ENCODE peak calls at places on chromosomes 2 and 18, in six cellular contexts. L is colonic mucosa, V is tibial artery, C is body of pancreas, T is mammary epithelial cell, J is HepG2. A is an unnamed sample.

GRCh38 chr2:202687276-202687675 is 52.5 kb downstream of the FAM117B start:
- DNase-seq in L (no peak), V (no peak), C (no peak), T (no peak), J (peak; percentile 71), A (no peak)

GRCh38 chr2:62713837-62714236 is 8.3 kb downstream of the EHBP1 start:
- DNase-seq in L (no peak), V (no peak), C (no peak), T (no peak), J (peak; percentile 22), A (no peak)

GRCh38 chr2:26333286-26333685 is 12.7 kb upstream of the SELENOI start:
- DNase-seq in L (no peak), V (no peak), C (no peak), T (no peak), J (peak; percentile 85), A (no peak)

GRCh38 chr2:222280795-222281194 is 18.0 kb downstream of the PAX3 start:
- DNase-seq in L (no peak), V (no peak), C (no peak), T (no peak), J (no peak), A (no peak)

GRCh38 chr2:61363580-61363979 is 107.3 kb downstream of the USP34 start:
- DNase-seq in L (no peak), V (no peak), C (no peak), T (no peak), J (no peak), A (no peak)

GRCh38 chr2:235500761-235501662 is 7.2 kb downstream of the AGAP1 start:
- DNase-seq in L (no peak), V (no peak), C (no peak), T (peak; percentile 37), J (no peak), A (no peak)

GRCh38 chr2:181680055-181680936 is at the start of gene NEUROD1:
- DNase-seq in L (no peak), V (no peak), C (no peak), T (no peak), J (no peak), A (no peak)

GRCh38 chr18:67269206-67269605 is 247.3 kb downstream of the DSEL start:
- DNase-seq in L (no peak), V (no peak), C (no peak), T (no peak), J (no peak), A (no peak)

GRCh38 chr2:197286805-197287595 is 23.6 kb downstream of the ANKRD44 start:
- DNase-seq in L (peak; percentile 41), V (no peak), C (peak; percentile 19), T (peak; percentile 89), J (peak; percentile 30), A (peak; percentile 78)

GRCh38 chr2:10073706-10074105 is 6.5 kb downstream of the CYS1 start:
- DNase-seq in L (no peak), V (no peak), C (no peak), T (no peak), J (no peak), A (no peak)

GRCh38 chr2:61018798-61019197 is 743 bp upstream of the PUS10 start:
- DNase-seq in L (no peak), V (no peak), C (no peak), T (no peak), J (no peak), A (no peak)

GRCh38 chr2:215430528-215431187 is 5.2 kb downstream of the FN1 start:
- DNase-seq in L (no peak), V (no peak), C (no peak), T (no peak), J (no peak), A (no peak)

GRCh38 chr2:65566617-65567016 is 134.2 kb upstream of the SPRED2 start:
- DNase-seq in L (no peak), V (no peak), C (no peak), T (peak; percentile 88), J (no peak), A (no peak)

GRCh38 chr2:80326214-80326613 is 21.7 kb upstream of the LRRTM1 start:
- DNase-seq in L (no peak), V (no peak), C (no peak), T (no peak), J (peak; percentile 18), A (no peak)

GRCh38 chr2:15485949-15486348 is 75.2 kb downstream of the NBAS start:
- DNase-seq in L (no peak), V (no peak), C (no peak), T (no peak), J (peak; percentile 31), A (no peak)

GRCh38 chr2:112880081-112880531 is 30.9 kb upstream of the IL37 start:
- DNase-seq in L (no peak), V (no peak), C (no peak), T (peak; percentile 84), J (no peak), A (peak; percentile 23)

GRCh38 chr2:19235308-19235707 is 123.1 kb downstream of the OSR1 start:
- DNase-seq in L (no peak), V (no peak), C (no peak), T (peak; percentile 90), J (no peak), A (peak; percentile 61)

GRCh38 chr2:233428438-233428837 is 74.1 kb downstream of the DGKD start:
- DNase-seq in L (no peak), V (no peak), C (no peak), T (no peak), J (no peak), A (no peak)

GRCh38 chr2:203670939-203671338 is 35.5 kb upstream of the CD28 start:
- DNase-seq in L (no peak), V (no peak), C (no peak), T (peak; percentile 31), J (no peak), A (no peak)

GRCh38 chr18:76494181-76494540 is 881 bp downstream of the ZNF516 start:
- DNase-seq in L (peak; percentile 65), V (no peak), C (peak; percentile 43), T (peak; percentile 19), J (peak; percentile 18), A (no peak)

GRCh38 chr2:232836934-232837333 is 33.1 kb upstream of the SNORC start:
- DNase-seq in L (no peak), V (no peak), C (no peak), T (no peak), J (no peak), A (no peak)

GRCh38 chr2:1838426-1838825 is 94.1 kb upstream of the PXDN start:
- DNase-seq in L (no peak), V (peak; percentile 23), C (no peak), T (no peak), J (no peak), A (no peak)

GRCh38 chr2:165758276-165758675 is 35.8 kb downstream of the GALNT3 start:
- DNase-seq in L (no peak), V (no peak), C (no peak), T (no peak), J (no peak), A (no peak)

GRCh38 chr18:5197032-5197434 is at the start of gene AKAIN1:
- DNase-seq in L (no peak), V (no peak), C (peak; percentile 29), T (peak; percentile 14), J (peak; percentile 1), A (no peak)

GRCh38 chr18:48545690-48546365 is 7.0 kb downstream of the CTIF start:
- DNase-seq in L (no peak), V (peak; percentile 83), C (no peak), T (peak; percentile 79), J (no peak), A (no peak)

GRCh38 chr18:8381801-8382459 is 227.3 kb upstream of the RAB12 start:
- DNase-seq in L (no peak), V (no peak), C (no peak), T (no peak), J (no peak), A (no peak)
- TF ChIP-seq CTCF in L (no peak), V (no peak), C (no peak), T (no peak), J (no peak), A (no peak)

DNA sequence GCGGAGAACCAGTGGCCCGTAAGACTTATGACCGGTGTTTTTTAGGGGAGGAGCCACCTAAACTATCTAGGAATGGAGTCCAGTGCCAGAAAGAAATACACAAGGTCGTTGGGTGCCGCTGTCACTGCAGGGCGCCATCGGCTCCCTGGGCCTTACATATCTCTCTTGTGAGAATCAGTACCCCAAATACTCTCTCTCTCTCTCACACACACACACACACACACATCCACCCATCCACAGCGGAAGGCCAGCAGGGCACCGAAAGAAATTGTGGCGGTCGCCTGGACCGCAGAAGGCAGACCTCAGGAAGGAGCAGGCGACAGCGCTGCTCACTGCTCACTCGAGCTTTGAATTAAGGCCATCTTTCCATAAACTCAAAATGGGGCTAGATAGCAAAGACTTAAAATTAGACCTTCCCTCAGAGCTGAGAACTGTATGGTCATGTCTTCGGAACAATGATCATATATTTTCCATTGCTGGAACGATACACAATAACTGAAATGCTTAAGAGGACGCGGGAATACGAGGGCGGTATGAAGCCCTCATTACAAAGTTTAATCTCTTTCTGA is 10.3 kb downstream of the NR4A2 start:
- DNase-seq in L (peak; percentile 60), V (no peak), C (no peak), T (no peak), J (no peak), A (no peak)
- H3K27me3 ChIP-seq in L (no peaks in the 10 kb centered on the region), V (no peaks in the 10 kb centered on the region), C (no peaks in the 10 kb centered on the region), T (peaks cover 6% of the 10 kb centered on the region), J (peaks cover 1% of the 10 kb centered on the region), A (peaks cover 25% of the 10 kb centered on the region)

GRCh38 chr18:50751947-50752346 is 67.9 kb downstream of the MRO start:
- DNase-seq in L (no peak), V (no peak), C (no peak), T (no peak), J (no peak), A (no peak)

GRCh38 chr18:50751490-50751889 is 68.3 kb downstream of the MRO start:
- DNase-seq in L (no peak), V (no peak), C (no peak), T (no peak), J (no peak), A (no peak)

GRCh38 chr18:50753311-50753710 is 66.5 kb downstream of the MRO start:
- DNase-seq in L (no peak), V (no peak), C (no peak), T (no peak), J (no peak), A (no peak)

GRCh38 chr18:50757358-50757757 is 62.5 kb downstream of the MRO start:
- DNase-seq in L (peak; percentile 27), V (peak; percentile 71), C (no peak), T (no peak), J (no peak), A (no peak)

GRCh38 chr18:50754297-50754696 is 65.5 kb downstream of the MRO start:
- DNase-seq in L (no peak), V (no peak), C (no peak), T (no peak), J (no peak), A (no peak)
- H3K9me3 ChIP-seq in L (no peaks in the 10 kb centered on the region), V (no peaks in the 10 kb centered on the region), C (no peaks in the 10 kb centered on the region), T (no peaks in the 10 kb centered on the region), J (no peaks in the 10 kb centered on the region), A (no peaks in the 10 kb centered on the region)

DNA sequence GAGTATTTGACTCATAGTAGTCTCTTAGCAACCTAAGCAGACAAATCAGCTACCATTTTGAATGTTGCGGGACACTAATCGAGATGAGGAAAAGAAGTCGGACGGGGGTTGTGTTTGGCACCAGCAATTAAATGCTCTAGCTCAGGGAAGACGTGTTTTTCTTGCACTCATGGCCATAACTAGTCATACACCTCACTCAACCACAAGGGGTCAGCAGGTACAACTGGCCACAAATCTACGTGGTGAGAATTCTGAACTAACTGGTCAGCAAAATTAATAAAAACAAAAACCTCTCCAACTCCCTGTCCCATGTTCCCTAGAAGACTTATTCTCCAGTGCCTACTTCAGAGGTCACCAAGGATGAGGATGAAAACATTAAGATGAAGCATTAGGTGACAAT is 1467.8 kb downstream of the DPP10 start:
- DNase-seq in L (no peak), V (no peak), C (no peak), T (no peak), J (no peak), A (no peak)
- TF ChIP-seq CTCF in L (no peak), V (no peak), C (no peak), T (no peak), J (no peak), A (no peak)